ENCODE peak calls at places on chromosomes 13 and 19, in nine cellular contexts. V, C, M, N, I, G, K, O and J are unnamed samples.

GRCh38 chr13:45626731-45627374 is 11.3 kb upstream of the ERICH6B start:
- DNase-seq in V (no peak), C (no peak), M (no peak), N (no peak), I (no peak), G (no peak), K (no peak), O (no peak), J (no peak)

GRCh38 chr13:98478134-98479129 is 98.5 kb downstream of the STK24 start:
- DNase-seq in V (peak), C (no peak), M (no peak), N (no peak), I (no peak), G (no peak), K (no peak), O (peak), J (no peak)

GRCh38 chr13:50580684-50581305 is 262.7 kb downstream of the DLEU7 start:
- DNase-seq in V (peak), C (peak), M (no peak), N (no peak), I (no peak), G (no peak), K (no peak), O (peak), J (no peak)

GRCh38 chr13:80168089-80168850 is 172.7 kb downstream of the SPRY2 start:
- DNase-seq in V (no peak), C (no peak), M (no peak), N (no peak), I (no peak), G (no peak), K (no peak), O (peak), J (no peak)

GRCh38 chr13:40401911-40402776 is 264.3 kb downstream of the FOXO1 start:
- DNase-seq in V (peak), C (peak), M (peak), N (peak), I (peak), G (peak), K (peak), O (peak), J (peak)

GRCh38 chr13:106619688-106620555 is 52.0 kb upstream of the ARGLU1 start:
- DNase-seq in V (peak), C (peak), M (no peak), N (no peak), I (peak), G (no peak), K (peak), O (peak), J (peak)

GRCh38 chr13:76889254-76889653 is 3.0 kb upstream of the KCTD12 start:
- DNase-seq in V (no peak), C (no peak), M (no peak), N (no peak), I (no peak), G (no peak), K (no peak), O (peak), J (no peak)

GRCh38 chr13:50514249-50514648 is 329.2 kb downstream of the DLEU7 start:
- DNase-seq in V (no peak), C (no peak), M (no peak), N (no peak), I (no peak), G (no peak), K (no peak), O (no peak), J (no peak)

GRCh38 chr19:46924874-46925547 is 64.2 kb downstream of the ARHGAP35 start:
- DNase-seq in V (peak), C (no peak), M (peak), N (no peak), I (no peak), G (no peak), K (no peak), O (no peak), J (no peak)

GRCh38 chr19:33788676-33789075 is 8.0 kb upstream of the KCTD15 start:
- DNase-seq in V (no peak), C (no peak), M (no peak), N (no peak), I (no peak), G (no peak), K (no peak), O (no peak), J (no peak)

GRCh38 chr13:59542303-59542702 is 621.4 kb downstream of the DIAPH3 start:
- DNase-seq in V (no peak), C (no peak), M (no peak), N (no peak), I (no peak), G (no peak), K (no peak), O (no peak), J (no peak)

GRCh38 chr13:48582086-48582485 is 49.2 kb upstream of the RCBTB2 start:
- DNase-seq in V (no peak), C (no peak), M (no peak), N (no peak), I (no peak), G (no peak), K (no peak), O (no peak), J (no peak)

GRCh38 chr19:35379992-35380391 is 9.1 kb downstream of the GPR42 start:
- DNase-seq in V (no peak), C (no peak), M (no peak), N (no peak), I (no peak), G (no peak), K (no peak), O (no peak), J (no peak)

GRCh38 chr19:18385359-18385674 is 641 bp upstream of the GDF15 start:
- DNase-seq in V (no peak), C (no peak), M (no peak), N (no peak), I (no peak), G (no peak), K (no peak), O (no peak), J (no peak)

GRCh38 chr13:94712812-94713555 is 639 bp upstream of the SOX21 start:
- DNase-seq in V (peak), C (no peak), M (no peak), N (peak), I (peak), G (no peak), K (no peak), O (peak), J (peak)

GRCh38 chr19:45514376-45515051 is 7.2 kb downstream of the VASP start:
- DNase-seq in V (no peak), C (no peak), M (peak), N (peak), I (no peak), G (no peak), K (no peak), O (no peak), J (no peak)

GRCh38 chr13:35882722-35883497 is 248.3 kb downstream of the DCLK1 start:
- DNase-seq in V (no peak), C (no peak), M (no peak), N (no peak), I (no peak), G (no peak), K (no peak), O (no peak), J (no peak)

GRCh38 chr19:2869618-2870017 is 2.5 kb downstream of the ZNF556 start:
- DNase-seq in V (no peak), C (no peak), M (no peak), N (no peak), I (no peak), G (no peak), K (no peak), O (no peak), J (no peak)

GRCh38 chr19:49114630-49115363 is 627 bp downstream of the LIN7B start:
- DNase-seq in V (peak), C (no peak), M (no peak), N (peak), I (no peak), G (no peak), K (peak), O (peak), J (peak)

GRCh38 chr13:49938274-49938673 is 2.1 kb upstream of the SPRYD7 start:
- DNase-seq in V (no peak), C (no peak), M (no peak), N (no peak), I (no peak), G (no peak), K (no peak), O (no peak), J (no peak)

GRCh38 chr13:30194906-30195305 is 112.4 kb downstream of the KATNAL1 start:
- DNase-seq in V (no peak), C (no peak), M (no peak), N (no peak), I (no peak), G (no peak), K (no peak), O (peak), J (no peak)

GRCh38 chr13:106471957-106472543 is 63.4 kb downstream of the EFNB2 start:
- DNase-seq in V (peak), C (peak), M (peak), N (no peak), I (no peak), G (no peak), K (no peak), O (peak), J (peak)

GRCh38 chr13:102589291-102589822 is 7.4 kb upstream of the TPP2 start:
- DNase-seq in V (no peak), C (no peak), M (no peak), N (no peak), I (no peak), G (no peak), K (no peak), O (no peak), J (no peak)

GRCh38 chr19:45972081-45972943 is 1.4 kb downstream of the NOVA2 start:
- DNase-seq in V (no peak), C (no peak), M (no peak), N (no peak), I (no peak), G (no peak), K (peak), O (no peak), J (no peak)

GRCh38 chr19:50207730-50208129 is 4.3 kb downstream of the MYH14 start:
- DNase-seq in V (no peak), C (no peak), M (no peak), N (no peak), I (no peak), G (no peak), K (no peak), O (no peak), J (no peak)

GRCh38 chr13:46641274-46642081 is 88.5 kb downstream of the LRCH1 start:
- DNase-seq in V (peak), C (no peak), M (no peak), N (peak), I (no peak), G (no peak), K (no peak), O (no peak), J (peak)

GRCh38 chr19:38993271-38993670 is 17.7 kb upstream of the FBXO17 start:
- DNase-seq in V (peak), C (no peak), M (no peak), N (no peak), I (no peak), G (no peak), K (no peak), O (peak), J (no peak)

GRCh38 chr13:30715357-30715756 is 20.0 kb upstream of the ALOX5AP start:
- DNase-seq in V (no peak), C (no peak), M (peak), N (no peak), I (no peak), G (no peak), K (no peak), O (no peak), J (no peak)

GRCh38 chr19:44356383-44357111 is at the start of gene ZNF112:
- DNase-seq in V (peak), C (peak), M (peak), N (peak), I (peak), G (peak), K (no peak), O (peak), J (peak)

GRCh38 chr13:77833331-77833863 is 85.2 kb downstream of the EDNRB start:
- DNase-seq in V (peak), C (peak), M (no peak), N (no peak), I (peak), G (no peak), K (no peak), O (peak), J (no peak)

GRCh38 chr19:2422951-2423880 is 4.2 kb downstream of the TIMM13 start:
- DNase-seq in V (no peak), C (no peak), M (no peak), N (peak), I (no peak), G (no peak), K (no peak), O (no peak), J (no peak)

GRCh38 chr19:2038284-2039081 is 12.6 kb downstream of the MKNK2 start:
- DNase-seq in V (no peak), C (no peak), M (no peak), N (peak), I (no peak), G (no peak), K (no peak), O (no peak), J (no peak)

GRCh38 chr13:97235549-97236206 is 13.5 kb downstream of the MBNL2 start:
- DNase-seq in V (no peak), C (no peak), M (no peak), N (no peak), I (no peak), G (no peak), K (no peak), O (no peak), J (peak)

GRCh38 chr13:48950507-48950886 is 25.2 kb upstream of the FNDC3A start:
- DNase-seq in V (no peak), C (no peak), M (no peak), N (no peak), I (peak), G (no peak), K (no peak), O (no peak), J (no peak)

GRCh38 chr13:110702591-110703526 is 3.1 kb downstream of the CARS2 start:
- DNase-seq in V (no peak), C (no peak), M (no peak), N (no peak), I (no peak), G (no peak), K (no peak), O (peak), J (no peak)

GRCh38 chr13:101492251-101492910 is 39.9 kb downstream of the ITGBL1 start:
- DNase-seq in V (peak), C (no peak), M (no peak), N (no peak), I (no peak), G (no peak), K (no peak), O (peak), J (no peak)

GRCh38 chr19:14089662-14090508 is 666 bp downstream of the SAMD1 start:
- DNase-seq in V (peak), C (no peak), M (no peak), N (peak), I (no peak), G (peak), K (peak), O (peak), J (peak)